ENCODE peak calls at places on chromosomes 1 and 21, in seven cellular contexts. C, U, G, M, S, E and I are unnamed samples.
A peak's percentile ranks its signal among the peaks of the same experiment; 100 is the strongest.

GRCh38 chr1:53890522-53890941 is 935 bp upstream of the YIPF1 start:
- DNase-seq in C (no peak), U (no peak), G (no peak), M (no peak), S (no peak), E (no peak), I (no peak)

GRCh38 chr1:153746174-153746573 is 18.3 kb downstream of the INTS3 start:
- DNase-seq in C (no peak), U (no peak), G (no peak), M (no peak), S (no peak), E (no peak), I (no peak)

GRCh38 chr21:34189506-34189905 is 116.1 kb downstream of the MRPS6 start:
- DNase-seq in C (no peak), U (no peak), G (no peak), M (no peak), S (no peak), E (no peak), I (no peak)

GRCh38 chr1:109350650-109351049 is 43.8 kb upstream of the MYBPHL start:
- DNase-seq in C (no peak), U (no peak), G (peak; percentile 23), M (no peak), S (no peak), E (no peak), I (no peak)

GRCh38 chr1:156638189-156638588 is 3.7 kb upstream of the BCAN start:
- DNase-seq in C (no peak), U (no peak), G (no peak), M (no peak), S (no peak), E (no peak), I (no peak)

GRCh38 chr21:46393941-46394818 is 64.5 kb upstream of the DIP2A start:
- DNase-seq in C (no peak), U (no peak), G (peak; percentile 67), M (no peak), S (no peak), E (peak; percentile 34), I (no peak)

GRCh38 chr1:169426174-169426716 is 1.0 kb downstream of the CCDC181 start:
- DNase-seq in C (no peak), U (no peak), G (no peak), M (no peak), S (no peak), E (no peak), I (no peak)

GRCh38 chr21:43808367-43808766 is 19.0 kb downstream of the RRP1 start:
- DNase-seq in C (no peak), U (no peak), G (no peak), M (no peak), S (no peak), E (no peak), I (no peak)

GRCh38 chr1:230077436-230078221 is 10.6 kb downstream of the GALNT2 start:
- DNase-seq in C (no peak), U (no peak), G (no peak), M (no peak), S (no peak), E (no peak), I (no peak)

GRCh38 chr1:62457955-62458354 is 21.1 kb downstream of the USP1 start:
- DNase-seq in C (no peak), U (no peak), G (no peak), M (no peak), S (no peak), E (no peak), I (no peak)

GRCh38 chr1:5226390-5226704 is 571.9 kb downstream of the AJAP1 start:
- DNase-seq in C (no peak), U (no peak), G (no peak), M (no peak), S (no peak), E (no peak), I (no peak)

GRCh38 chr1:44170281-44170823 is 28.9 kb upstream of the KLF18 start:
- DNase-seq in C (no peak), U (no peak), G (no peak), M (no peak), S (peak; percentile 22), E (no peak), I (no peak)

GRCh38 chr1:16973215-16973614 is 7.2 kb downstream of the MFAP2 start:
- DNase-seq in C (no peak), U (no peak), G (no peak), M (no peak), S (no peak), E (no peak), I (no peak)

GRCh38 chr1:205144751-205145150 is 23.0 kb upstream of the RBBP5 start:
- DNase-seq in C (no peak), U (no peak), G (peak; percentile 52), M (no peak), S (peak; percentile 26), E (no peak), I (no peak)

GRCh38 chr1:33667386-33668282 is 195.2 kb downstream of the ZSCAN20 start:
- DNase-seq in C (no peak), U (no peak), G (no peak), M (no peak), S (no peak), E (no peak), I (no peak)

GRCh38 chr1:94202241-94202640 is 35.1 kb downstream of the ARHGAP29 start:
- DNase-seq in C (no peak), U (no peak), G (no peak), M (no peak), S (no peak), E (no peak), I (no peak)

GRCh38 chr1:234980657-234981396 is 147.8 kb downstream of the TOMM20 start:
- DNase-seq in C (peak; percentile 79), U (peak; percentile 67), G (peak; percentile 92), M (peak; percentile 72), S (peak; percentile 98), E (peak; percentile 89), I (peak; percentile 94)

GRCh38 chr1:198088360-198089071 is 68.3 kb upstream of the NEK7 start:
- DNase-seq in C (no peak), U (no peak), G (peak; percentile 24), M (no peak), S (peak; percentile 20), E (no peak), I (no peak)

GRCh38 chr1:226723640-226724532 is 15.2 kb downstream of the ITPKB start:
- DNase-seq in C (peak; percentile 70), U (no peak), G (peak; percentile 62), M (no peak), S (no peak), E (peak; percentile 31), I (peak; percentile 67)

GRCh38 chr1:229273507-229274232 is 2.8 kb downstream of the RAB4A start:
- DNase-seq in C (no peak), U (peak; percentile 41), G (no peak), M (no peak), S (no peak), E (peak; percentile 77), I (no peak)

GRCh38 chr1:6006882-6007281 is 14.7 kb upstream of the NPHP4 start:
- DNase-seq in C (peak; percentile 48), U (no peak), G (no peak), M (no peak), S (no peak), E (no peak), I (no peak)

GRCh38 chr1:58500036-58500435 is 46.5 kb downstream of the OMA1 start:
- DNase-seq in C (no peak), U (no peak), G (no peak), M (no peak), S (no peak), E (no peak), I (no peak)

GRCh38 chr1:65525297-65526048 is 105.0 kb downstream of the LEPR start:
- DNase-seq in C (peak; percentile 27), U (peak; percentile 30), G (no peak), M (no peak), S (no peak), E (peak; percentile 5), I (no peak)
- H3K4me3 ChIP-seq in C (peak overlapping the region; percentile 62), U (peak overlapping the region; percentile 65), G (peak overlapping the region; percentile 49), M (no peak overlapping the region), S (peak overlapping the region; percentile 51), E (no peak overlapping the region), I (peak overlapping the region; percentile 54)

GRCh38 chr1:243312962-243313634 is 57.3 kb downstream of the SDCCAG8 start:
- DNase-seq in C (no peak), U (no peak), G (peak; percentile 22), M (no peak), S (no peak), E (no peak), I (no peak)

GRCh38 chr1:243315933-243316332 is 60.1 kb downstream of the SDCCAG8 start:
- DNase-seq in C (no peak), U (no peak), G (no peak), M (no peak), S (no peak), E (no peak), I (no peak)

GRCh38 chr1:243313635-243314536 is 58.0 kb downstream of the SDCCAG8 start:
- DNase-seq in C (no peak), U (no peak), G (no peak), M (no peak), S (no peak), E (no peak), I (no peak)

GRCh38 chr1:243316366-243316989 is 60.6 kb downstream of the SDCCAG8 start:
- DNase-seq in C (peak; percentile 40), U (no peak), G (no peak), M (no peak), S (no peak), E (no peak), I (no peak)

DNA sequence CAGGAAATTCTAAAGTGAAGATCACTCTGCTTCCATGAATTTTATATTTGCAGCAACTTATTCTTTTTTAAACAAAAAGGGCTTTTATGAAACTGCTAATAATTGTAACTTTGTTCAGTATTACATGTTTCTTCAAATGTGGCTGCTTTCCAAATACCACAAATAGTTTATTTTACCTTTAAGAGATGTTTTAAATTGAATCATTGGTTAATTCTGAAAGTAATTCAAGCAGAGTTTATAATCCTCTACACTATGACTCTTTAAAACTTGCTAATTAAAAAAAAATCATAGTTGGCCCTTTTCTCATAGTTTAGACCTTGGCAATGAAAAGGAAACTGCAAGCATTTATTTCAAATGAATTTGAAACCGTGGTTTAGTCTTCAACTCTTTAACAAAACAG is 59.6 kb downstream of the SDCCAG8 start:
- DNase-seq in C (no peak), U (no peak), G (no peak), M (no peak), S (no peak), E (no peak), I (no peak)
- H3K4me3 ChIP-seq in C (no peak overlapping the region), U (no peak overlapping the region), G (no peak overlapping the region), M (no peak overlapping the region), S (no peak overlapping the region), E (no peak overlapping the region), I (no peak overlapping the region)

DNA sequence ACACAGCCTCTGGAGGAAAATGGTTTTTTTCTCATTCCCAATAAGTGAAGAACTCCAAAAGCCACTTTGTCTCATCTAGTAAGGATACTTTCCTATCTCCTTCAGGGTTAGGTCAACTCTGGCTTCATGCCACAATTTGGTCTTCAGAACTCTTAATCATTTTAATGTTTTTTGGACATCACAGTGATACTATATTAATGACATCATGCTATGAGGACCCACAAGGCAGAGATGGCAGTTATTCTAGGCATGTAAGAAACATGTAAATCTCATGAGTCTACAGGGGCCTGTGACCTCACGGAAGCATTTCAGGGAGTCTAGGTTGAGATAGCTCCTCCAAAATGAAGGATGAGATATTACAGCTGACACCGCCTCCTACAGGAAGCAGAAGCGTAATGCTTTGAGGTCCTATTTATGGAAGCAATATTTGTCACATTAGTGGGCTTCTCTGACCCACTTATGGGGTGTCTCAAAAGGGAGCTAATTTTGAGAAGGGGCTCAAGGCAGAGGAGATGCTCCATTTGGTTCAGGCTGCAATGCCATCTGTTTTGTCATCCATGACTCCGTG is 5.0 kb upstream of the GPR137B start:
- DNase-seq in C (no peak), U (no peak), G (no peak), M (no peak), S (no peak), E (no peak), I (no peak)
- H3K4me3 ChIP-seq in C (no peak overlapping the region), U (no peak overlapping the region), G (no peak overlapping the region), M (no peak overlapping the region), S (no peak overlapping the region), E (no peak overlapping the region), I (no peak overlapping the region)

GRCh38 chr1:40383095-40383487 is 9.6 kb downstream of the SMAP2 start:
- DNase-seq in C (peak; percentile 38), U (peak; percentile 52), G (no peak), M (no peak), S (no peak), E (no peak), I (no peak)
- H3K4me3 ChIP-seq in C (no peak overlapping the region), U (peak overlapping the region; percentile 0), G (no peak overlapping the region), M (no peak overlapping the region), S (no peak overlapping the region), E (no peak overlapping the region), I (no peak overlapping the region)